ENCODE peak calls at places on chromosomes 4 and X, in six cellular contexts. One of them, this sample, is unnamed. For H3K9me3, the result is how much of the 10 kb centered on the place peaks cover.

GRCh38 chr4:184804621-184805020 is 21.1 kb downstream of the ACSL1 start:
- DNase-seq in suprapubic skin: no peak
- DNase-seq in breast epithelium: no peak
- DNase-seq in HCT116: no peak
- DNase-seq in sigmoid colon: no peak
- DNase-seq in stomach: no peak
- DNase-seq in this sample: no peak

GRCh38 chr4:73729534-73730165 is 10.7 kb upstream of the CXCL8 start:
- DNase-seq in suprapubic skin: peak
- DNase-seq in breast epithelium: peak
- DNase-seq in HCT116: peak
- DNase-seq in sigmoid colon: peak
- DNase-seq in stomach: peak
- DNase-seq in this sample: no peak

GRCh38 chr4:185709802-185710486 is 102.0 kb downstream of the SORBS2 start:
- DNase-seq in suprapubic skin: no peak
- DNase-seq in breast epithelium: no peak
- DNase-seq in HCT116: no peak
- DNase-seq in sigmoid colon: no peak
- DNase-seq in stomach: no peak
- DNase-seq in this sample: no peak

GRCh38 chrX:42247241-42247640 is 323.9 kb upstream of the CASK start:
- DNase-seq in suprapubic skin: no peak
- DNase-seq in breast epithelium: no peak
- DNase-seq in HCT116: no peak
- DNase-seq in sigmoid colon: no peak
- DNase-seq in stomach: no peak
- DNase-seq in this sample: no peak

GRCh38 chrX:18707442-18708049 is at the start of gene PPEF1:
- DNase-seq in suprapubic skin: no peak
- DNase-seq in breast epithelium: no peak
- DNase-seq in HCT116: no peak
- DNase-seq in sigmoid colon: no peak
- DNase-seq in stomach: no peak
- DNase-seq in this sample: peak

GRCh38 chr4:189202182-189202868 is 738.3 kb upstream of the FRG1 start:
- DNase-seq in suprapubic skin: peak
- DNase-seq in breast epithelium: peak
- DNase-seq in HCT116: peak
- DNase-seq in sigmoid colon: peak
- DNase-seq in stomach: peak
- DNase-seq in this sample: no peak

GRCh38 chr4:168569066-168569908 is 72.4 kb downstream of the PALLD start:
- DNase-seq in suprapubic skin: no peak
- DNase-seq in breast epithelium: peak
- DNase-seq in HCT116: peak
- DNase-seq in sigmoid colon: no peak
- DNase-seq in stomach: peak
- DNase-seq in this sample: no peak

GRCh38 chr4:139943277-139943676 is 210.7 kb downstream of the MAML3 start:
- DNase-seq in suprapubic skin: no peak
- DNase-seq in breast epithelium: no peak
- DNase-seq in HCT116: no peak
- DNase-seq in sigmoid colon: no peak
- DNase-seq in stomach: no peak
- DNase-seq in this sample: no peak

GRCh38 chr4:166324321-166324720 is 451.3 kb downstream of the TLL1 start:
- DNase-seq in suprapubic skin: no peak
- DNase-seq in breast epithelium: no peak
- DNase-seq in HCT116: peak
- DNase-seq in sigmoid colon: no peak
- DNase-seq in stomach: no peak
- DNase-seq in this sample: no peak

GRCh38 chr4:123706961-123707360 is 310.4 kb downstream of the SPRY1 start:
- DNase-seq in suprapubic skin: no peak
- DNase-seq in breast epithelium: no peak
- DNase-seq in HCT116: no peak
- DNase-seq in sigmoid colon: no peak
- DNase-seq in stomach: no peak
- DNase-seq in this sample: no peak

GRCh38 chr4:74656596-74656995 is 137.7 kb downstream of the BTC start:
- DNase-seq in suprapubic skin: no peak
- DNase-seq in breast epithelium: no peak
- DNase-seq in HCT116: no peak
- DNase-seq in sigmoid colon: no peak
- DNase-seq in stomach: no peak
- DNase-seq in this sample: no peak

GRCh38 chrX:16914058-16914457 is 32.4 kb upstream of the REPS2 start:
- DNase-seq in suprapubic skin: no peak
- DNase-seq in breast epithelium: no peak
- DNase-seq in HCT116: no peak
- DNase-seq in sigmoid colon: no peak
- DNase-seq in stomach: no peak
- DNase-seq in this sample: no peak

GRCh38 chr4:3845094-3845743 is 79.0 kb downstream of the ADRA2C start:
- DNase-seq in suprapubic skin: no peak
- DNase-seq in breast epithelium: no peak
- DNase-seq in HCT116: no peak
- DNase-seq in sigmoid colon: no peak
- DNase-seq in stomach: no peak
- DNase-seq in this sample: no peak

GRCh38 chr4:78862314-78862737 is 76.9 kb downstream of the PAQR3 start:
- DNase-seq in suprapubic skin: no peak
- DNase-seq in breast epithelium: no peak
- DNase-seq in HCT116: no peak
- DNase-seq in sigmoid colon: no peak
- DNase-seq in stomach: no peak
- DNase-seq in this sample: no peak

GRCh38 chr4:107718351-107718965 is 1.6 kb downstream of the PAPSS1 start:
- DNase-seq in suprapubic skin: no peak
- DNase-seq in breast epithelium: no peak
- DNase-seq in HCT116: no peak
- DNase-seq in sigmoid colon: no peak
- DNase-seq in stomach: no peak
- DNase-seq in this sample: no peak

GRCh38 chr4:121648518-121648917 is 48.3 kb downstream of the ANXA5 start:
- DNase-seq in suprapubic skin: no peak
- DNase-seq in breast epithelium: no peak
- DNase-seq in HCT116: no peak
- DNase-seq in sigmoid colon: no peak
- DNase-seq in stomach: no peak
- DNase-seq in this sample: no peak

GRCh38 chr4:17761062-17761461 is 20.4 kb downstream of the FAM184B start:
- DNase-seq in suprapubic skin: no peak
- DNase-seq in breast epithelium: no peak
- DNase-seq in HCT116: no peak
- DNase-seq in sigmoid colon: no peak
- DNase-seq in stomach: no peak
- DNase-seq in this sample: no peak

GRCh38 chr4:166435449-166435848 is 562.4 kb downstream of the TLL1 start:
- DNase-seq in suprapubic skin: no peak
- DNase-seq in breast epithelium: no peak
- DNase-seq in HCT116: no peak
- DNase-seq in sigmoid colon: no peak
- DNase-seq in stomach: no peak
- DNase-seq in this sample: no peak

GRCh38 chrX:109300415-109300814 is 181.5 kb downstream of the GUCY2F start:
- DNase-seq in suprapubic skin: no peak
- DNase-seq in breast epithelium: no peak
- DNase-seq in HCT116: no peak
- DNase-seq in sigmoid colon: no peak
- DNase-seq in stomach: no peak
- DNase-seq in this sample: no peak

GRCh38 chr4:76950052-76950845 is 697 bp downstream of the SEPTIN11 start:
- DNase-seq in suprapubic skin: peak
- DNase-seq in breast epithelium: peak
- DNase-seq in HCT116: no peak
- DNase-seq in sigmoid colon: peak
- DNase-seq in stomach: peak
- DNase-seq in this sample: no peak

GRCh38 chr4:127622923-127623754 is 9.6 kb upstream of the INTU start:
- DNase-seq in suprapubic skin: no peak
- DNase-seq in breast epithelium: no peak
- DNase-seq in HCT116: no peak
- DNase-seq in sigmoid colon: no peak
- DNase-seq in stomach: no peak
- DNase-seq in this sample: no peak

GRCh38 chr4:3797831-3798500 is 31.8 kb downstream of the ADRA2C start:
- DNase-seq in suprapubic skin: no peak
- DNase-seq in breast epithelium: no peak
- DNase-seq in HCT116: no peak
- DNase-seq in sigmoid colon: no peak
- DNase-seq in stomach: no peak
- DNase-seq in this sample: no peak

GRCh38 chrX:115233497-115234219 is at the start of gene LRCH2:
- DNase-seq in suprapubic skin: no peak
- DNase-seq in breast epithelium: no peak
- DNase-seq in HCT116: no peak
- DNase-seq in sigmoid colon: peak
- DNase-seq in stomach: no peak
- DNase-seq in this sample: no peak

GRCh38 chr4:187782425-187782824 is 213.1 kb upstream of the ZFP42 start:
- DNase-seq in suprapubic skin: no peak
- DNase-seq in breast epithelium: no peak
- DNase-seq in HCT116: no peak
- DNase-seq in sigmoid colon: no peak
- DNase-seq in stomach: no peak
- DNase-seq in this sample: no peak

GRCh38 chr4:187789078-187789477 is 206.5 kb upstream of the ZFP42 start:
- DNase-seq in suprapubic skin: no peak
- DNase-seq in breast epithelium: no peak
- DNase-seq in HCT116: no peak
- DNase-seq in sigmoid colon: no peak
- DNase-seq in stomach: no peak
- DNase-seq in this sample: no peak

GRCh38 chr4:187786190-187786589 is 209.4 kb upstream of the ZFP42 start:
- DNase-seq in suprapubic skin: no peak
- DNase-seq in breast epithelium: no peak
- DNase-seq in HCT116: no peak
- DNase-seq in sigmoid colon: no peak
- DNase-seq in stomach: no peak
- DNase-seq in this sample: no peak
- H3K9me3 ChIP-seq in suprapubic skin: under half
- H3K9me3 ChIP-seq in breast epithelium: under half
- H3K9me3 ChIP-seq in HCT116: under half
- H3K9me3 ChIP-seq in sigmoid colon: under half
- H3K9me3 ChIP-seq in stomach: under half
- H3K9me3 ChIP-seq in this sample: under half

GRCh38 chr4:83639849-83640493 is 104.1 kb downstream of the GPAT3 start:
- DNase-seq in suprapubic skin: no peak
- DNase-seq in breast epithelium: peak
- DNase-seq in HCT116: peak
- DNase-seq in sigmoid colon: no peak
- DNase-seq in stomach: peak
- DNase-seq in this sample: peak
- TF ChIP-seq POLR2AphosphoS5 in suprapubic skin: no peak
- TF ChIP-seq POLR2AphosphoS5 in breast epithelium: no peak
- TF ChIP-seq POLR2AphosphoS5 in HCT116: no peak
- TF ChIP-seq POLR2AphosphoS5 in sigmoid colon: no peak
- TF ChIP-seq POLR2AphosphoS5 in stomach: no peak
- TF ChIP-seq POLR2AphosphoS5 in this sample: no peak

GRCh38 chr4:40826821-40827220 is 77.1 kb downstream of the NSUN7 start:
- DNase-seq in suprapubic skin: no peak
- DNase-seq in breast epithelium: no peak
- DNase-seq in HCT116: no peak
- DNase-seq in sigmoid colon: no peak
- DNase-seq in stomach: no peak
- DNase-seq in this sample: no peak

GRCh38 chr4:40822781-40823180 is 73.0 kb downstream of the NSUN7 start:
- DNase-seq in suprapubic skin: peak
- DNase-seq in breast epithelium: no peak
- DNase-seq in HCT116: no peak
- DNase-seq in sigmoid colon: no peak
- DNase-seq in stomach: no peak
- DNase-seq in this sample: no peak

GRCh38 chr4:40828661-40829060 is 78.9 kb downstream of the NSUN7 start:
- DNase-seq in suprapubic skin: peak
- DNase-seq in breast epithelium: no peak
- DNase-seq in HCT116: no peak
- DNase-seq in sigmoid colon: no peak
- DNase-seq in stomach: no peak
- DNase-seq in this sample: no peak

GRCh38 chr4:40827774-40828173 is 78.0 kb downstream of the NSUN7 start:
- DNase-seq in suprapubic skin: no peak
- DNase-seq in breast epithelium: no peak
- DNase-seq in HCT116: no peak
- DNase-seq in sigmoid colon: no peak
- DNase-seq in stomach: no peak
- DNase-seq in this sample: no peak

DNA sequence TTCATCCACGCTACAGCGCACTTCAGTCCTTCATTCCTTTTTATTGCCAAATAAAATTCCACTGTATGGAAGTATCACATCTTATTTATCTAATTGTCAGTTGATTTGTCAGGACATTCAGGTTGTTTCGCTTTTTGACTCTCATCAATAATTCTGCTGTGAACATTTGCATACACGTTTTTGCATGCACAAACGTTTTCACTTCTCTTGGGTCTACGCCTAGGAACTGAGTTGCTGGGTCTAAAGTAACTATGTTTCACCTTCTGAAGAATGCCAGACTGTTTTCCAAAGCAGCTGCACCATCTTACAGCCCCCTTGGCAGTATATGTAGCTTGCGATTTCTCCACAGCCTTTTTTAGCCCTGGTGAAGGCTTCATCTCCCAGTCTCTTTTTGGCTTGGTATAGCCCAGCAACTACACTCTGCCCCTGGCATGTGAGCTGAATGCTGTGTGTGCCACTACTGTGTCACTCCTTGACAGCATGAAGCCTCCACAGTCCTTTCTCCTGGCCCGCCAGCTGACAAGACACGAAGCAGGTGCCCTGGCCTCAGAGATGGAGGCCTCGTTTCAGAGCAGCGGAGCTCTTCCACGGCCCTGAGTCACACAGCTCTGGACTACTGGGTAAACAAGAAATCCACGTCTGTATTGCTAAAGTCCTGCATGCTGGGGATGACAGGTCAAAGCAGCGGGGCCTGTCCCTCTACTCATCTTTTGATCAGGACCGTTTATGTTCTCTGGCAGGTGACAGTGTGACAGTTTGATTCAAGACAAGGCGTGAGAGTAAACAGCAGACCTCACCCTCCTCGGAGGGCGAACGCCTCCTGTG is 75.5 kb downstream of the NSUN7 start:
- DNase-seq in suprapubic skin: peak
- DNase-seq in breast epithelium: no peak
- DNase-seq in HCT116: no peak
- DNase-seq in sigmoid colon: no peak
- DNase-seq in stomach: no peak
- DNase-seq in this sample: no peak
- H3K9me3 ChIP-seq in suprapubic skin: under half
- H3K9me3 ChIP-seq in breast epithelium: under half
- H3K9me3 ChIP-seq in HCT116: under half
- H3K9me3 ChIP-seq in sigmoid colon: under half
- H3K9me3 ChIP-seq in stomach: under half
- H3K9me3 ChIP-seq in this sample: under half

DNA sequence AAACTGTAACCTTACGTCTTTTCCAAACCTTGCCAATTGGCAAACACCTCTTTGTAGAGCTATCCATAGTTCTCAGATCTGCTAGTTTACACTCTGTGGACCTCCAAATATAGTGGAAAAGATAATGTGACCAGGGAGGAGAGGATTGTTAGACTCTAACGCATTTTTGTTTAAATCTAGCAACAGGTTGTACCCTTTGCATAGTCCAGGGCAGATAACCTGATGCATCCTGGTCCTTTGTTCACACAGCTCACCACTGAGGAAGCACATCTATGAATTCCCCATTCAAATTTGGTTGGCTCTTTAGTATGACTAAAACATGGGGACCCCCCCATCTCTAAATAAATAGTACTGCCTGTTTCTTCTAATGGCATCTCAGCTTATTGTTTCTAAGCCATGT is 55.9 kb downstream of the PAGE2 start:
- DNase-seq in suprapubic skin: no peak
- DNase-seq in breast epithelium: no peak
- DNase-seq in HCT116: no peak
- DNase-seq in sigmoid colon: no peak
- DNase-seq in stomach: no peak
- DNase-seq in this sample: no peak
- TF ChIP-seq POLR2AphosphoS5 in suprapubic skin: no peak
- TF ChIP-seq POLR2AphosphoS5 in breast epithelium: no peak
- TF ChIP-seq POLR2AphosphoS5 in HCT116: no peak
- TF ChIP-seq POLR2AphosphoS5 in sigmoid colon: no peak
- TF ChIP-seq POLR2AphosphoS5 in stomach: no peak
- TF ChIP-seq POLR2AphosphoS5 in this sample: no peak

This sample was measured in SK-N-MC.